ENCODE peak calls at places on chromosomes 6 and 20, in seven cellular contexts. W, T, N, K, U, B and Z are unnamed samples.

GRCh38 chr6:114249522-114249921 is 93.3 kb downstream of the HS3ST5 start:
- DNase-seq in K (no peak), W (no peak), U (no peak), B (no peak), T (no peak), N (no peak), Z (no peak)

GRCh38 chr6:167770291-167770955 is 56.3 kb upstream of the AFDN start:
- DNase-seq in W (no peak), K (no peak), T (no peak), N (no peak), B (no peak), U (no peak), Z (no peak)

GRCh38 chr20:14816471-14816870 is 479.1 kb upstream of the FLRT3 start:
- DNase-seq in T (no peak), K (no peak), U (no peak), W (no peak), N (no peak), B (no peak), Z (no peak)

GRCh38 chr6:10615675-10616074 is 78.7 kb downstream of the C6orf52 start:
- DNase-seq in K (no peak), B (no peak), N (no peak), U (no peak), T (no peak), W (no peak), Z (no peak)

GRCh38 chr6:146246028-146246427 is 217.2 kb downstream of the GRM1 start:
- DNase-seq in W (no peak), T (no peak), B (no peak), K (no peak), N (no peak), U (no peak), Z (no peak)

GRCh38 chr6:133407320-133408100 is 166.4 kb downstream of the EYA4 start:
- DNase-seq in N (no peak), K (no peak), W (no peak), U (no peak), T (no peak), B (no peak), Z (no peak)

GRCh38 chr6:30041221-30041620 is 19.8 kb upstream of the POLR1H start:
- DNase-seq in N (no peak), U (no peak), B (no peak), K (no peak), T (no peak), W (no peak), Z (no peak)

GRCh38 chr6:152948150-152948768 is 34.6 kb downstream of the FBXO5 start:
- DNase-seq in W (peak), N (peak), U (peak), T (peak), B (no peak), K (no peak), Z (no peak)

GRCh38 chr20:32433311-32434021 is 75.3 kb downstream of the ASXL1 start:
- DNase-seq in U (no peak), B (no peak), T (no peak), K (no peak), N (no peak), W (peak), Z (no peak)

GRCh38 chr6:25844518-25844917 is 12.7 kb upstream of the SLC17A1 start:
- DNase-seq in T (no peak), W (peak), B (no peak), U (no peak), K (no peak), N (no peak), Z (no peak)

GRCh38 chr6:5435449-5435848 is 174.1 kb downstream of the FARS2 start:
- DNase-seq in N (no peak), W (no peak), B (no peak), T (no peak), K (no peak), U (no peak), Z (no peak)

GRCh38 chr6:134502614-134503541 is 185.0 kb upstream of the SGK1 start:
- DNase-seq in W (no peak), B (no peak), T (no peak), N (no peak), U (no peak), K (no peak), Z (no peak)

GRCh38 chr6:134621858-134622257 is 303.9 kb upstream of the SGK1 start:
- DNase-seq in B (no peak), U (no peak), W (no peak), K (no peak), N (no peak), T (no peak), Z (peak)

GRCh38 chr20:19661717-19662637 is 96.1 kb upstream of the RIN2 start:
- DNase-seq in T (peak), W (peak), B (no peak), N (peak), U (peak), K (peak), Z (peak)

GRCh38 chr20:24102290-24102689 is 113.7 kb upstream of the GGTLC1 start:
- DNase-seq in N (no peak), K (peak), T (peak), U (peak), B (no peak), W (no peak), Z (no peak)

GRCh38 chr20:40110241-40110910 is 578.7 kb downstream of the MAFB start:
- DNase-seq in K (no peak), T (no peak), B (no peak), N (no peak), U (no peak), W (no peak), Z (no peak)

GRCh38 chr6:28311139-28311823 is 24.7 kb downstream of the ZSCAN31 start:
- DNase-seq in T (no peak), W (no peak), N (no peak), U (no peak), K (no peak), B (no peak), Z (no peak)

GRCh38 chr20:31815408-31816188 is 3.6 kb upstream of the MYLK2 start:
- DNase-seq in T (no peak), U (no peak), B (no peak), K (no peak), N (no peak), W (peak), Z (no peak)

GRCh38 chr20:38117635-38118034 is 47.4 kb downstream of the TGM2 start:
- DNase-seq in N (no peak), U (peak), T (no peak), B (no peak), K (no peak), W (no peak), Z (peak)

GRCh38 chr6:68575765-68576439 is 59.2 kb upstream of the ADGRB3 start:
- DNase-seq in W (no peak), U (no peak), N (no peak), K (peak), B (no peak), T (peak), Z (no peak)

GRCh38 chr6:23106951-23107350 is 537.6 kb downstream of the HDGFL1 start:
- DNase-seq in B (no peak), T (no peak), U (no peak), N (no peak), W (no peak), K (no peak), Z (no peak)

GRCh38 chr6:157329829-157330228 is 6.5 kb upstream of the TMEM242 start:
- DNase-seq in K (no peak), B (no peak), T (no peak), N (no peak), W (no peak), U (peak), Z (no peak)

GRCh38 chr6:30824698-30825097 is 59.6 kb upstream of the DDR1 start:
- DNase-seq in N (no peak), K (no peak), W (no peak), U (no peak), T (no peak), B (no peak), Z (peak)

GRCh38 chr6:155215906-155216305 is 47.9 kb upstream of the CLDN20 start:
- DNase-seq in T (no peak), W (no peak), U (no peak), K (no peak), B (no peak), N (no peak), Z (no peak)

GRCh38 chr6:67112120-67112519 is 1405.1 kb upstream of the EYS start:
- DNase-seq in N (no peak), U (no peak), W (no peak), B (no peak), K (no peak), T (no peak), Z (no peak)

GRCh38 chr20:45090481-45090880 is 10.4 kb downstream of the KCNS1 start:
- DNase-seq in B (no peak), K (no peak), T (no peak), U (no peak), W (no peak), N (no peak), Z (no peak)

DNA sequence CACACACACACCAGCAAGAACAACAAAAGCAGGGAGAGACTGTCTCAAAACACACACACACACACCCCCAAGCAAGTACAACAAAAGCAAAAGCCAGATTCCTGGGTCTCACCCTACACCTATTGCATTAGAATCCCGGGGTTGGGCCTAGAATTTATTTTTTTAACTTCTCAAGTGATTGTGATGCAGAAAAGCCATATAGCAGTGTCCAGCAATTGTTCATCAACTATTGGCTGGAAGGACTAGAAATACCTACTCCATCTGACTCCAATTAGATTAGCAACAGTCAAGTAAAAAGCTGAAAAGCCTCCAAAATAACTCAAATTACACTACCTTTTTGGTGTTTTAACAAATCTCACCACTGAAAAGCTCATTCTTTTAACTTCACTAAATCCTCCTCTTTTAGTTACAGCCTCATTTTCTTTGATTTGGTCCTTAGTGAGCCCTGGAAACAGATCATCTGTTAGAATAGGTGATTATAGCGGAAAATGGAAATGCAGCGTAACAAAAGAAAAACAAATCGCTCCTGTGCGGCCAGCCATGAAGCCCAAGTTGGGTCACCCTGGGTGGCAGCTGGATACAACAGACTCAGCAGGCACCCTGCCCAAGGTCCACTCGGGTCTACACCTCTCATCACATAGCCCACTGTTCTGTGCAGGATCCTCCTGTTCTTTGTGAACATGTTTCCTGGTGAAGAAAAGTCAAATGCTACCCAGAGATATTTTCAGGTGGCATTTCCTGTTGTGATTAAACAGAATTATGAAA is 38.7 kb downstream of the STAU1 start:
- DNase-seq in W (no peak), B (no peak), K (no peak), N (no peak), T (no peak), U (no peak), Z (no peak)
- TF ChIP-seq JUND in W (no peak), B (no peak), K (no peak), N (no peak), T (no peak), U (no peak), Z (no peak)

GRCh38 chr6:169702640-169703246 is 817 bp downstream of the C6orf120 start:
- DNase-seq in U (peak), N (no peak), T (peak), K (no peak), B (no peak), W (peak), Z (no peak)
- TF ChIP-seq JUND in U (no peak), N (no peak), T (no peak), K (no peak), B (no peak), W (no peak), Z (no peak)

DNA sequence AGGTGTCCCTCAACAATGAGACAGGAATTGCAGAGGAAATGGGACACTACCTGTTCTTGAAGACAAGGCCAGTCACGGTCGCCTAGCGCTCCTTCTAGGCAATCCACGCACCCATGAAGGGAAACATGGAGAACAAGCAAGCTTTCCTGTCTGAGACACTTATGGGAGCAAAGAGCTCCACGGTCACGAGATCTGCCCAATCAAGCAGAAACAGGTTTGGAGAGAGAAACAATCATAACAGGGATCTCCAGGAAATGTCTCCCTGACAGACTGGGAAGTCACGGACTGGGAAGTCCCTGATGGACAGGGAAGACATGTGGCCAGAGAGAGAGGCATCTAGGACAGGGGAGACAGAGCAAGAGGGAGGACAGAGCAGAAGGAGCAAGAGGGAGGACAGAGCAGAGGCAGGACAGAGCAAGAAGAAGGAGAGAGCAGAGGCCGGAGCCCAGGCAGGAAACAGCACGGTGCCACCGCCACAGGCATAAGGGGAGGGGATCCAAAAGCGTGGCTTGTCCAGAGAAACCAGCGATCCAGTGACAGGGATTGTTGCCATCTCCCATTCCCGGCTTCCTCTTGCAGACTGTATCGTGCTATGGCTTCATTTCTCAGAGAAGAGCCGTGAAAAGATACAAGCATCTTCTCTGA is 167.8 kb upstream of the ZNF337 start:
- DNase-seq in U (no peak), K (no peak), B (no peak), T (no peak), W (no peak), N (no peak), Z (no peak)
- TF ChIP-seq JUND in U (no peak), K (no peak), B (no peak), T (no peak), W (no peak), N (no peak), Z (no peak)

DNA sequence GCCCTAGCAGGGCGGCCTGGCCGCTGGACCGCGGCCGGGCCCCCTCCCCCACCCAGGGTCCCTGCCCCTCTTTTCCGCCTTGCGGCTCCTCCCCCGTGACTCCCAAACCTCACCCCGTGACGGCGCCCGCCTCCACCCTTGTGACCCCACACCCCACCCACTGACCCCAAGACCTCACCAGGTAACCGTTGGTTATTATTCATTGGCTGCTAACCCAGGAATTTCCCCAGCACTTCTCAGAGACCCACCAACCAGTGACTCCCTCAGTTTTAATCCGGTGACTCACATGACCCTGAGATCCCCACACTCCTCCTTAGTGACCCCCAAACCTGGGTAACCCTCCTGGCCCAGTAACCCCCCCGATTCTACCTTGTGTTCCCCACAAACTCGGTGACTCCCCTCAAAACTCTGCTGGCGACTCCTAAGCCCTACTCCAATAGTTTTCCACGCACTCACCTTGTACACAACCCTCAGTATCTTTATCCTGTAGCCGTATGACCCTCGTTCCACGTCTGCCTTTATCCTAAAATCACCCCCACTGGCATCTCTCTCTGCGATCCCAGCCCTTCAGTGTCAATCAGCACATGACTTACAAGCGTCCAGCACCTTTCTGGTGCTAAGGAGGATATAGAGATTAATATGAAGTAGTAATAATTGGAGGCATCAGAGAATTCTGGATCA is 551 bp downstream of the ZNF76 start:
- DNase-seq in T (peak), W (peak), K (peak), U (peak), B (peak), N (peak), Z (peak)
- TF ChIP-seq JUND in T (peak), W (no peak), K (no peak), U (no peak), B (no peak), N (no peak), Z (no peak)

DNA sequence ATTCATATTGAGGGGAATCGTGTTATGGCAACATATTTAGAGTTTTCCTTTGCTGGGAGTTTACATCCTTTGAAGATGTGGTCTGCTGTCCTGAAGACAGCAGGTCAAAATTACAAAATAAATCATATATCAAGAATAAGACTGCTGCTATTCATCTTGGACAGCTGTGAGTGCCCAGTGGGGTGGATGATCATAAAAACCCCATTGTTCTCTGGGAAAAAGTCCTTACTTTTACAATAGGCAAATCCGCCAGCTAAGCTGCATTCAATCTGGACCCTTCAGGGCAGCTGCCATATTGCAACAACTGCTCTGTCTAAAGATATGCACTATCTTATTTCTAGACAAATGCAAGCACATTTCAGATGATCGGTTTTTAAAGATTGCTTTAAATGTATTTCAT is 19.4 kb downstream of the CASS4 start:
- DNase-seq in N (no peak), T (no peak), K (no peak), W (no peak), B (no peak), U (no peak), Z (no peak)
- TF ChIP-seq JUND in N (no peak), T (no peak), K (no peak), W (no peak), B (no peak), U (no peak), Z (no peak)

DNA sequence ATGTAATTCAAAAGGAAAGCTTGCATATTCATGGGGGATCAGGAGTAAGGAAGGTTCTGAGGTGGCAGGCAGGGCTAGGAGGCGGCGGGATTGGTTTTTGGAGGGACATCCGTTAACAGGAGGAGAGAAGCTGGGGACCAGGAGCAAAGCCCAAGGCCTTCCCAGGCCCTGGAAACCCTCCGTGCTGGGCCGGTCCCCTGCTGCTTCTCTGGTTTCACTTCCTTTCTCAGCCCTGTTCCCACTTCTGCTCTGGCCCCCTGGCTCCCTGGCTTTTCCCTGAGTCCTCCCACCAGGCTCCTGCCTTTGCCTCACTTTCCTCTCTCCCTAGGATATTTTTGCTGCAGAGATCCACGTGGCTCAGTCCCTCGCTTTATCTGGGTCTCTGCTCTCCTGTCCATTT is 26.4 kb upstream of the SALL4 start:
- DNase-seq in U (no peak), W (no peak), K (peak), N (no peak), B (no peak), T (no peak), Z (no peak)
- TF ChIP-seq JUND in U (no peak), W (no peak), K (no peak), N (no peak), B (no peak), T (no peak), Z (no peak)